ENCODE peak calls at places on chromosomes 6 and 20, in six cellular contexts. Z is AML-193; X is HCT116; S is stimulated activated CD4-positive, alpha-beta T cell treated with anti-CD3 and anti-CD28 coated beads, TNF-alpha, amount 100 ng/mL, for 1 hour; E is fibroblast of mammary gland; B is SK-MEL-5. A is an unnamed sample.

GRCh38 chr6:81590314-81590691 is 162.2 kb downstream of the TENT5A start:
- DNase-seq in Z (no peak), X (no peak), S (no peak), E (no peak), B (no peak), A (no peak)

GRCh38 chr6:113047932-113048331 is 700.8 kb downstream of the RFPL4B start:
- DNase-seq in Z (no peak), X (no peak), S (no peak), E (peak), B (no peak), A (no peak)

GRCh38 chr6:84441456-84441855 is 214.0 kb upstream of the CEP162 start:
- DNase-seq in Z (no peak), X (no peak), S (no peak), E (peak), B (no peak), A (no peak)

GRCh38 chr6:42260972-42261371 is 43.3 kb upstream of the MRPS10 start:
- DNase-seq in Z (no peak), X (no peak), S (no peak), E (peak), B (peak), A (no peak)

GRCh38 chr6:134525190-134525868 is 207.4 kb upstream of the SGK1 start:
- DNase-seq in Z (no peak), X (no peak), S (no peak), E (no peak), B (no peak), A (no peak)

GRCh38 chr6:149082320-149082719 is 235.2 kb upstream of the TAB2 start:
- DNase-seq in Z (peak), X (peak), S (peak), E (peak), B (peak), A (no peak)

GRCh38 chr6:29850011-29850553 is 22.5 kb downstream of the HLA-G start:
- DNase-seq in Z (no peak), X (no peak), S (no peak), E (peak), B (no peak), A (no peak)

GRCh38 chr6:112831022-112831421 is 483.9 kb downstream of the RFPL4B start:
- DNase-seq in Z (no peak), X (no peak), S (no peak), E (no peak), B (no peak), A (no peak)

GRCh38 chr20:58810116-58810878 is 40.4 kb downstream of the GNAS-AS1 start:
- DNase-seq in Z (no peak), X (peak), S (no peak), E (peak), B (no peak), A (no peak)